ENCODE peak calls at places on chromosomes 13 and 19, in five cellular contexts. One of them, this sample, is unnamed.

GRCh38 chr13:109782066-109782822 is 4.1 kb downstream of the IRS2 start:
- DNase-seq in mesenchymal stem cell: no peak
- DNase-seq in SK-N-MC: no peak
- DNase-seq in IMR-90: no peak
- DNase-seq in neuronal stem cell: no peak
- DNase-seq in this sample: no peak

GRCh38 chr19:6719540-6719861 is 949 bp downstream of the C3 start:
- DNase-seq in mesenchymal stem cell: no peak
- DNase-seq in SK-N-MC: no peak
- DNase-seq in IMR-90: no peak
- DNase-seq in neuronal stem cell: no peak
- DNase-seq in this sample: no peak

GRCh38 chr19:31659897-31660210 is 310.6 kb upstream of the TSHZ3 start:
- DNase-seq in mesenchymal stem cell: peak
- DNase-seq in SK-N-MC: no peak
- DNase-seq in IMR-90: peak
- DNase-seq in neuronal stem cell: no peak
- DNase-seq in this sample: peak

GRCh38 chr13:99959538-99960230 is 11.9 kb downstream of the ZIC5 start:
- DNase-seq in mesenchymal stem cell: no peak
- DNase-seq in SK-N-MC: no peak
- DNase-seq in IMR-90: no peak
- DNase-seq in neuronal stem cell: no peak
- DNase-seq in this sample: peak

GRCh38 chr19:13463296-13463695 is 43.0 kb downstream of the CACNA1A start:
- DNase-seq in mesenchymal stem cell: no peak
- DNase-seq in SK-N-MC: no peak
- DNase-seq in IMR-90: peak
- DNase-seq in neuronal stem cell: peak
- DNase-seq in this sample: peak

GRCh38 chr13:99393791-99394735 is 86.9 kb upstream of the GPR183 start:
- DNase-seq in mesenchymal stem cell: no peak
- DNase-seq in SK-N-MC: no peak
- DNase-seq in IMR-90: no peak
- DNase-seq in neuronal stem cell: no peak
- DNase-seq in this sample: no peak

GRCh38 chr13:87671031-87671823 is at the start of gene SLITRK5:
- DNase-seq in mesenchymal stem cell: peak
- DNase-seq in SK-N-MC: peak
- DNase-seq in IMR-90: peak
- DNase-seq in neuronal stem cell: peak
- DNase-seq in this sample: peak

GRCh38 chr19:36032251-36033104 is at the start of gene CLIP3:
- DNase-seq in mesenchymal stem cell: peak
- DNase-seq in SK-N-MC: no peak
- DNase-seq in IMR-90: peak
- DNase-seq in neuronal stem cell: peak
- DNase-seq in this sample: no peak

GRCh38 chr19:7242601-7243258 is 51.5 kb downstream of the INSR start:
- DNase-seq in mesenchymal stem cell: peak
- DNase-seq in SK-N-MC: no peak
- DNase-seq in IMR-90: peak
- DNase-seq in neuronal stem cell: no peak
- DNase-seq in this sample: peak

GRCh38 chr13:100668408-100668807 is 6.2 kb downstream of the TMTC4 start:
- DNase-seq in mesenchymal stem cell: no peak
- DNase-seq in SK-N-MC: no peak
- DNase-seq in IMR-90: peak
- DNase-seq in neuronal stem cell: no peak
- DNase-seq in this sample: no peak

GRCh38 chr13:76778906-76779305 is 107.3 kb downstream of the KCTD12 start:
- DNase-seq in mesenchymal stem cell: no peak
- DNase-seq in SK-N-MC: no peak
- DNase-seq in IMR-90: no peak
- DNase-seq in neuronal stem cell: no peak
- DNase-seq in this sample: no peak

GRCh38 chr13:26656919-26657318 is 99.4 kb downstream of the WASF3 start:
- DNase-seq in mesenchymal stem cell: peak
- DNase-seq in SK-N-MC: peak
- DNase-seq in IMR-90: peak
- DNase-seq in neuronal stem cell: peak
- DNase-seq in this sample: peak

GRCh38 chr19:4453232-4454179 is 4.1 kb downstream of the UBXN6 start:
- DNase-seq in mesenchymal stem cell: no peak
- DNase-seq in SK-N-MC: no peak
- DNase-seq in IMR-90: no peak
- DNase-seq in neuronal stem cell: no peak
- DNase-seq in this sample: no peak

GRCh38 chr13:113997845-113998751 is 24.2 kb upstream of the C13orf46 start:
- DNase-seq in mesenchymal stem cell: no peak
- DNase-seq in SK-N-MC: no peak
- DNase-seq in IMR-90: peak
- DNase-seq in neuronal stem cell: no peak
- DNase-seq in this sample: no peak

GRCh38 chr13:73714522-73714921 is 419.7 kb downstream of the KLF12 start:
- DNase-seq in mesenchymal stem cell: no peak
- DNase-seq in SK-N-MC: no peak
- DNase-seq in IMR-90: no peak
- DNase-seq in neuronal stem cell: no peak
- DNase-seq in this sample: no peak

GRCh38 chr19:13146763-13147563 is 3.2 kb downstream of the STX10 start:
- DNase-seq in mesenchymal stem cell: no peak
- DNase-seq in SK-N-MC: no peak
- DNase-seq in IMR-90: no peak
- DNase-seq in neuronal stem cell: no peak
- DNase-seq in this sample: no peak

GRCh38 chr13:44718467-44718866 is 142.3 kb upstream of the TSC22D1 start:
- DNase-seq in mesenchymal stem cell: no peak
- DNase-seq in SK-N-MC: no peak
- DNase-seq in IMR-90: no peak
- DNase-seq in neuronal stem cell: no peak
- DNase-seq in this sample: no peak

GRCh38 chr13:100837611-100838010 is 163.0 kb upstream of the TMTC4 start:
- DNase-seq in mesenchymal stem cell: no peak
- DNase-seq in SK-N-MC: no peak
- DNase-seq in IMR-90: no peak
- DNase-seq in neuronal stem cell: no peak
- DNase-seq in this sample: no peak

GRCh38 chr13:40430234-40430633 is 236.2 kb downstream of the FOXO1 start:
- DNase-seq in mesenchymal stem cell: no peak
- DNase-seq in SK-N-MC: no peak
- DNase-seq in IMR-90: no peak
- DNase-seq in neuronal stem cell: no peak
- DNase-seq in this sample: no peak

GRCh38 chr19:15062036-15062435 is 12.8 kb downstream of the CASP14 start:
- DNase-seq in mesenchymal stem cell: no peak
- DNase-seq in SK-N-MC: no peak
- DNase-seq in IMR-90: no peak
- DNase-seq in neuronal stem cell: no peak
- DNase-seq in this sample: no peak

GRCh38 chr19:52935434-52935833 is 12.2 kb upstream of the ZNF888 start:
- DNase-seq in mesenchymal stem cell: peak
- DNase-seq in SK-N-MC: no peak
- DNase-seq in IMR-90: peak
- DNase-seq in neuronal stem cell: no peak
- DNase-seq in this sample: no peak

GRCh38 chr13:112366907-112367646 is 9.1 kb upstream of the SPACA7 start:
- DNase-seq in mesenchymal stem cell: no peak
- DNase-seq in SK-N-MC: no peak
- DNase-seq in IMR-90: no peak
- DNase-seq in neuronal stem cell: no peak
- DNase-seq in this sample: no peak

GRCh38 chr19:53091413-53091812 is 11.8 kb downstream of the ZNF160 start:
- DNase-seq in mesenchymal stem cell: no peak
- DNase-seq in SK-N-MC: no peak
- DNase-seq in IMR-90: no peak
- DNase-seq in neuronal stem cell: no peak
- DNase-seq in this sample: no peak

GRCh38 chr19:8445488-8446001 is 770 bp downstream of the HNRNPM start:
- DNase-seq in mesenchymal stem cell: peak
- DNase-seq in SK-N-MC: no peak
- DNase-seq in IMR-90: no peak
- DNase-seq in neuronal stem cell: peak
- DNase-seq in this sample: peak

GRCh38 chr13:91298060-91298459 is 49.4 kb upstream of the MIR17HG start:
- DNase-seq in mesenchymal stem cell: no peak
- DNase-seq in SK-N-MC: no peak
- DNase-seq in IMR-90: no peak
- DNase-seq in neuronal stem cell: no peak
- DNase-seq in this sample: no peak

GRCh38 chr13:27194895-27195764 is 23.5 kb upstream of the USP12 start:
- DNase-seq in mesenchymal stem cell: peak
- DNase-seq in SK-N-MC: no peak
- DNase-seq in IMR-90: peak
- DNase-seq in neuronal stem cell: peak
- DNase-seq in this sample: peak

GRCh38 chr13:45737571-45738002 is 35.5 kb downstream of the CBY2 start:
- DNase-seq in mesenchymal stem cell: no peak
- DNase-seq in SK-N-MC: no peak
- DNase-seq in IMR-90: no peak
- DNase-seq in neuronal stem cell: no peak
- DNase-seq in this sample: no peak

GRCh38 chr13:113836917-113837553 is 26.8 kb downstream of the GAS6 start:
- DNase-seq in mesenchymal stem cell: peak
- DNase-seq in SK-N-MC: no peak
- DNase-seq in IMR-90: peak
- DNase-seq in neuronal stem cell: no peak
- DNase-seq in this sample: peak

GRCh38 chr19:11581740-11582139 is 4.3 kb upstream of the ACP5 start:
- DNase-seq in mesenchymal stem cell: peak
- DNase-seq in SK-N-MC: no peak
- DNase-seq in IMR-90: peak
- DNase-seq in neuronal stem cell: no peak
- DNase-seq in this sample: no peak
- H3K9ac ChIP-seq in mesenchymal stem cell: peak
- H3K9ac ChIP-seq in SK-N-MC: no peak
- H3K9ac ChIP-seq in IMR-90: no peak
- H3K9ac ChIP-seq in neuronal stem cell: no peak
- H3K9ac ChIP-seq in this sample: no peak

GRCh38 chr13:24035411-24035810 is 125.1 kb upstream of the SPATA13 start:
- DNase-seq in mesenchymal stem cell: no peak
- DNase-seq in SK-N-MC: no peak
- DNase-seq in IMR-90: no peak
- DNase-seq in neuronal stem cell: no peak
- DNase-seq in this sample: no peak

GRCh38 chr13:24033527-24034302 is 126.8 kb upstream of the SPATA13 start:
- DNase-seq in mesenchymal stem cell: peak
- DNase-seq in SK-N-MC: no peak
- DNase-seq in IMR-90: peak
- DNase-seq in neuronal stem cell: no peak
- DNase-seq in this sample: no peak

GRCh38 chr13:24036115-24036514 is 124.4 kb upstream of the SPATA13 start:
- DNase-seq in mesenchymal stem cell: no peak
- DNase-seq in SK-N-MC: no peak
- DNase-seq in IMR-90: peak
- DNase-seq in neuronal stem cell: no peak
- DNase-seq in this sample: no peak

GRCh38 chr13:24032252-24032651 is 128.3 kb upstream of the SPATA13 start:
- DNase-seq in mesenchymal stem cell: peak
- DNase-seq in SK-N-MC: no peak
- DNase-seq in IMR-90: peak
- DNase-seq in neuronal stem cell: no peak
- DNase-seq in this sample: no peak

GRCh38 chr13:24032674-24033073 is 127.8 kb upstream of the SPATA13 start:
- DNase-seq in mesenchymal stem cell: no peak
- DNase-seq in SK-N-MC: no peak
- DNase-seq in IMR-90: peak
- DNase-seq in neuronal stem cell: no peak
- DNase-seq in this sample: no peak
- H3K9ac ChIP-seq in mesenchymal stem cell: peak
- H3K9ac ChIP-seq in SK-N-MC: no peak
- H3K9ac ChIP-seq in IMR-90: no peak
- H3K9ac ChIP-seq in neuronal stem cell: no peak
- H3K9ac ChIP-seq in this sample: no peak

GRCh38 chr13:29993716-29994488 is 143.5 kb upstream of the UBL3 start:
- DNase-seq in mesenchymal stem cell: peak
- DNase-seq in SK-N-MC: no peak
- DNase-seq in IMR-90: peak
- DNase-seq in neuronal stem cell: no peak
- DNase-seq in this sample: peak
- H3K9ac ChIP-seq in mesenchymal stem cell: peak
- H3K9ac ChIP-seq in SK-N-MC: no peak
- H3K9ac ChIP-seq in IMR-90: no peak
- H3K9ac ChIP-seq in neuronal stem cell: no peak
- H3K9ac ChIP-seq in this sample: no peak

GRCh38 chr19:2507109-2507508 is 31.2 kb downstream of the GADD45B start:
- DNase-seq in mesenchymal stem cell: peak
- DNase-seq in SK-N-MC: no peak
- DNase-seq in IMR-90: peak
- DNase-seq in neuronal stem cell: no peak
- DNase-seq in this sample: peak
- H3K9ac ChIP-seq in mesenchymal stem cell: no peak
- H3K9ac ChIP-seq in SK-N-MC: no peak
- H3K9ac ChIP-seq in IMR-90: no peak
- H3K9ac ChIP-seq in neuronal stem cell: no peak
- H3K9ac ChIP-seq in this sample: no peak

GRCh38 chr13:48223016-48223385 is 10.0 kb upstream of the ITM2B start:
- DNase-seq in mesenchymal stem cell: peak
- DNase-seq in SK-N-MC: no peak
- DNase-seq in IMR-90: no peak
- DNase-seq in neuronal stem cell: no peak
- DNase-seq in this sample: no peak

GRCh38 chr13:48221301-48222190 is 11.5 kb upstream of the ITM2B start:
- DNase-seq in mesenchymal stem cell: peak
- DNase-seq in SK-N-MC: no peak
- DNase-seq in IMR-90: no peak
- DNase-seq in neuronal stem cell: no peak
- DNase-seq in this sample: no peak

GRCh38 chr13:48222358-48223015 is 10.5 kb upstream of the ITM2B start:
- DNase-seq in mesenchymal stem cell: peak
- DNase-seq in SK-N-MC: no peak
- DNase-seq in IMR-90: peak
- DNase-seq in neuronal stem cell: no peak
- DNase-seq in this sample: peak

GRCh38 chr13:48216204-48216711 is 16.7 kb upstream of the ITM2B start:
- DNase-seq in mesenchymal stem cell: no peak
- DNase-seq in SK-N-MC: no peak
- DNase-seq in IMR-90: no peak
- DNase-seq in neuronal stem cell: no peak
- DNase-seq in this sample: no peak

DNA sequence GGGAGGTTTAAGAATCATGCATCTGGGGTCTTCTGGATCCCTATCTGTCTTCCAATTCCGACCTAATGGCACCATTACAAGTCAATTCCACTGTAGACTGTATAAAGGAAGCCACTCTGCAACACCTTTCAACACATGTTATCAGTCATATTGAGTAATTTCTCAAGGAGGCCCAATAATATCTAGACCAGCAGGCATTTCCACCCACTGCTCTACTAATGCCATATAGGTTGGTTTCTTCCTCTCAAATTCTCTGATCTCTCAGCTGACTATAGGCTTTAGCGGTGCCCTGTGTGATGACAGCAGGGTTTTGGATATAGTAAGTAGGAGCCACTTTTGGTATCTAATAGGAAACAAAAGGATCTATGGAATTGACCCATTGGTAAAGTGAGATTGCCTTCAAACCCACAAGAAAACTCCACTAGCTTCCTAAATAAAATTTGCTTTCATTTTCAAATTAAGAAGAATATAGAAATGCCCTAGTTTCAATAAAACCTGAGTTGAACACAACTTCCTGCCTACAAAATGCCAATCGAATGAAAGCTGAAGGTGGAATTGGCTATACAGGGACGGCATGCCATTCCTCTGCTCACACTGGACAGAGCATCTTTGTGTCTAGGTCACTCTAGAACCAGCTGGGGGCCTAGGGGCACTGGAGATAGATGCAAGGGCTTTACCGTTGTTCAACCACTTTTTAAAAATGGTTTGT is 12.3 kb upstream of the ITM2B start:
- DNase-seq in mesenchymal stem cell: no peak
- DNase-seq in SK-N-MC: no peak
- DNase-seq in IMR-90: no peak
- DNase-seq in neuronal stem cell: no peak
- DNase-seq in this sample: no peak
- H3K9ac ChIP-seq in mesenchymal stem cell: no peak
- H3K9ac ChIP-seq in SK-N-MC: no peak
- H3K9ac ChIP-seq in IMR-90: no peak
- H3K9ac ChIP-seq in neuronal stem cell: no peak
- H3K9ac ChIP-seq in this sample: no peak